ENCODE peak calls at places on chromosomes 4 and X, in eight cellular contexts. B, M, S, P, K, E, W and D are unnamed samples.

GRCh38 chrX:148498067-148498466 is 2.4 kb upstream of the AFF2 start:
- DNase-seq in B (no peak), M (no peak), S (no peak), P (no peak), K (no peak), E (no peak), W (no peak), D (no peak)

GRCh38 chr4:134773497-134774000 is 572.0 kb upstream of the PABPC4L start:
- DNase-seq in B (no peak), M (no peak), S (no peak), P (no peak), K (no peak), E (no peak), W (no peak), D (no peak)

GRCh38 chr4:164396439-164396838 is 357.5 kb upstream of the SMIM31 start:
- DNase-seq in B (no peak), M (no peak), S (no peak), P (no peak), K (no peak), E (no peak), W (no peak), D (no peak)

GRCh38 chrX:16511776-16512400 is 138.1 kb upstream of the S100G start:
- DNase-seq in B (no peak), M (no peak), S (no peak), P (no peak), K (no peak), E (no peak), W (no peak), D (no peak)

GRCh38 chr4:147049940-147050852 is 104.5 kb upstream of the TTC29 start:
- DNase-seq in B (no peak), M (no peak), S (no peak), P (no peak), K (no peak), E (no peak), W (no peak), D (no peak)

GRCh38 chr4:17448689-17449088 is 63.2 kb downstream of the QDPR start:
- DNase-seq in B (no peak), M (peak), S (no peak), P (no peak), K (no peak), E (no peak), W (no peak), D (no peak)

GRCh38 chr4:5923306-5923830 is 30.5 kb upstream of the CRMP1 start:
- DNase-seq in B (no peak), M (no peak), S (no peak), P (no peak), K (no peak), E (no peak), W (no peak), D (no peak)

GRCh38 chrX:151031365-151031975 is 48.3 kb downstream of the HMGB3 start:
- DNase-seq in B (no peak), M (no peak), S (no peak), P (no peak), K (no peak), E (no peak), W (no peak), D (no peak)

GRCh38 chrX:8743126-8743732 is 11.3 kb upstream of the ANOS1 start:
- DNase-seq in B (no peak), M (no peak), S (no peak), P (peak), K (peak), E (peak), W (peak), D (no peak)

GRCh38 chr4:115357767-115358166 is 244.3 kb upstream of the NDST4 start:
- DNase-seq in B (no peak), M (no peak), S (no peak), P (no peak), K (no peak), E (no peak), W (no peak), D (no peak)

GRCh38 chr4:106034205-106034604 is 138.9 kb downstream of the NPNT start:
- DNase-seq in B (no peak), M (no peak), S (no peak), P (no peak), K (no peak), E (no peak), W (no peak), D (no peak)

GRCh38 chrX:118603981-118604380 is 108.4 kb downstream of the DOCK11 start:
- DNase-seq in B (peak), M (no peak), S (peak), P (peak), K (peak), E (peak), W (peak), D (no peak)

GRCh38 chrX:24934279-24934678 is 81.5 kb downstream of the ARX start:
- DNase-seq in B (no peak), M (no peak), S (no peak), P (no peak), K (no peak), E (no peak), W (no peak), D (no peak)

GRCh38 chr4:19983072-19983471 is 268.6 kb upstream of the SLIT2 start:
- DNase-seq in B (no peak), M (no peak), S (no peak), P (no peak), K (no peak), E (no peak), W (no peak), D (no peak)

GRCh38 chrX:108270739-108271396 is 167.4 kb downstream of the COL4A6 start:
- DNase-seq in B (peak), M (no peak), S (no peak), P (no peak), K (no peak), E (no peak), W (peak), D (no peak)

GRCh38 chr4:138310498-138310897 is 68.3 kb upstream of the SLC7A11 start:
- DNase-seq in B (no peak), M (no peak), S (no peak), P (no peak), K (no peak), E (no peak), W (no peak), D (no peak)

GRCh38 chr4:2412885-2413716 is 5.3 kb downstream of the ZFYVE28 start:
- DNase-seq in B (peak), M (peak), S (peak), P (peak), K (peak), E (peak), W (peak), D (peak)
- TF ChIP-seq POLR2AphosphoS5 in B (no peak), M (peak), S (no peak), P (peak), K (peak), E (peak), W (no peak), D (peak)

GRCh38 chrX:109533631-109534030 is 3.0 kb upstream of the NXT2 start:
- DNase-seq in B (no peak), M (no peak), S (no peak), P (no peak), K (no peak), E (no peak), W (no peak), D (no peak)

GRCh38 chrX:109534933-109535332 is 1.7 kb upstream of the NXT2 start:
- DNase-seq in B (no peak), M (no peak), S (no peak), P (no peak), K (no peak), E (no peak), W (no peak), D (no peak)

GRCh38 chrX:109535578-109535977 is 1.1 kb upstream of the NXT2 start:
- DNase-seq in B (no peak), M (peak), S (no peak), P (no peak), K (no peak), E (no peak), W (no peak), D (no peak)

GRCh38 chrX:109537324-109537665 is 651 bp downstream of the NXT2 start:
- DNase-seq in B (no peak), M (peak), S (peak), P (peak), K (no peak), E (peak), W (peak), D (no peak)

DNA sequence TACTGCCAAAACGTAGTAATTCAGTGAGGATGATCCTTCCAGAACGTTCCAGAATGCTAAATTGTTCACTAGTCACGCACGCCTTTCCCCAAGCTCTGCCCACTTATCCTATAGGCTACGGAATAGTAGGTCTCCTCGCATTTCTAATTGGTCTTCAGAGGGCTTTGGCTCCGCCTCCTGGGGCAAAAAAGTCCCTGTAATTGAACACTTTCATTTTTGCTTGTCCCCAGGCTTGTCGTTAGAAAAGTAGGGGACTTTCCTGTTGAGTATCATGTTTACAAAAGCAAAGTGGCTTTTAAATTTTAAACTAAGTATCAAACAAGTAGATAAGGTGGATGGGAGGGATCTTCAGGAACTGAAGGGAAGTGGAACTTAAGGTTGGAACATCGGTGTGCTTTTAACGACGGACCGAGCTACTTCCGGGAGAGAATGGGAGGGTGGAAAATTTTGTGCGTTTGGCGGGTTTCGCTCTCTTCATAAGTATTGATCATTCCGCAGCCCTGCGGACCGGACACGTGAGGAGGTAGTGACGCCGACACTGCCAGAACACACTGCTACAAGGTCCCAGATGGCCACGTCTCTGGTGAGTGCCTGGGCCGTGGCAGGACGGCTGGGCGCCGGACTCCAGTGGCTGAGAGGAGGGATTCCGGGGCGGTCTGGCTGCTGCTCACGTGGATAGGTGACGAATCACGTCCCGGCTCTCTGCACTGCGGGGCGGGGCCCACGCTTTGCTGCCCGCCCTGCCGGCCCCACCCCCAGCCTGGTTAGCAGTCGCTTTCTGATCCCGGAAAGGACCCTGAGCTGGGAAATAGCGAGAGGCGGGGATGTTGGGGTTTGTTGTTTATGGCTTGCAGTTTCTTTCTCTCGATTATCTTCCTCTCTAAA is at the start of gene NXT2:
- DNase-seq in B (peak), M (peak), S (peak), P (peak), K (peak), E (peak), W (peak), D (peak)
- TF ChIP-seq POLR2AphosphoS5 in B (peak), M (peak), S (peak), P (peak), K (peak), E (peak), W (peak), D (peak)

GRCh38 chr4:129098578-129098977 is 2.6 kb downstream of the C4orf33 start:
- DNase-seq in B (no peak), M (no peak), S (no peak), P (no peak), K (peak), E (no peak), W (no peak), D (no peak)

GRCh38 chr4:129094347-129094746 is 1.0 kb upstream of the SCLT1 start:
- DNase-seq in B (no peak), M (no peak), S (no peak), P (no peak), K (no peak), E (no peak), W (no peak), D (no peak)

GRCh38 chr4:129092636-129093172 is 635 bp downstream of the SCLT1 start:
- DNase-seq in B (no peak), M (no peak), S (no peak), P (no peak), K (peak), E (no peak), W (no peak), D (no peak)

GRCh38 chr4:129093173-129093974 is at the start of gene SCLT1:
- DNase-seq in B (peak), M (peak), S (peak), P (peak), K (peak), E (peak), W (peak), D (peak)

GRCh38 chr4:129095811-129096454 is at the start of gene C4orf33:
- DNase-seq in B (peak), M (peak), S (peak), P (peak), K (peak), E (peak), W (peak), D (no peak)
- TF ChIP-seq POLR2AphosphoS5 in B (peak), M (peak), S (peak), P (peak), K (peak), E (peak), W (peak), D (no peak)

DNA sequence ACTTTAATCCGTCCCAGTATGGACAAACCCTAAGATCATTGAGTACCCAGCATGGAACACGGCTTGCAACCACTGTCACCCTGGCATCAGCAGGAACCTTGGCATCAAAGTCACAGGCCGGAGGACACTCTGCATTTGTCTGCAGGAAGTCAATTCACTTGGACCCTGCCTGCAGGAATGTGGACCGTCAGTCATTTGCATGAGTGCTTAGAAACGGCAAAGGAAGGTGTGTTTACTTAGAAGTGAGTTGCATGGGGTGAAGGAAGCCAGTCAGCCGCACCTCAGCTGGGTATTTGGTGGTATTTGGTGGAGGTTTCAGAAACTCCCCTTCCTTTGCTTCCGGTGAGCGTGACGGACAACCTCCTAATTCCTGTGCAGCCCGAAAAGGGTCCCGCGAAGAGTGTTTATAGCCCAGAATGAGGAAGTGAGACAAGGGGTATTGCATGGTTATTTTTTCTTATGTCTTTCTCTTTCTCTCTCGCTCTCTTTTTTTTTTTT is 15.5 kb downstream of the P2RY8 start:
- DNase-seq in B (no peak), M (peak), S (no peak), P (peak), K (no peak), E (no peak), W (no peak), D (peak)
- TF ChIP-seq POLR2AphosphoS5 in B (no peak), M (peak), S (no peak), P (no peak), K (no peak), E (no peak), W (no peak), D (no peak)

DNA sequence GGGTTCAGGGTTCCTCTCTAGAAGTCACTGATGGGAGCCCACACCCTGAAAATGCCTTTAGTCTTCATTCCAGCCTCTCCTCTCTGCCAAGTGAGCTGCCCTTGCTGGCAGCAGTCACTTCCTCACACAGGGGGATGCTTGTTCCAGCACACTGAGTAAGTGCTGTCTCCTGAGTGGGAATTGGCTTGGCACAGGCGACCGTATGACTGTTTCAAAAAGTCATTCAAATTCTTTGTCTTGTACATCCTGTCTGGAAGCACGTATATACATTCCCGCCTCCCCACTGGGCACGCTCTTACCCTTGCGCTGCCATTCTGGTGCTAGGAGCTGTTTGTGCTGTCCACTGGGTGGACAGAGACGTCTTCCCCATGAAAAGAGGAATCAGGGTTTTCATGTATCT is 40.2 kb upstream of the CD99 start:
- DNase-seq in B (no peak), M (no peak), S (no peak), P (no peak), K (no peak), E (no peak), W (no peak), D (no peak)
- TF ChIP-seq POLR2AphosphoS5 in B (no peak), M (no peak), S (no peak), P (no peak), K (no peak), E (no peak), W (no peak), D (no peak)

DNA sequence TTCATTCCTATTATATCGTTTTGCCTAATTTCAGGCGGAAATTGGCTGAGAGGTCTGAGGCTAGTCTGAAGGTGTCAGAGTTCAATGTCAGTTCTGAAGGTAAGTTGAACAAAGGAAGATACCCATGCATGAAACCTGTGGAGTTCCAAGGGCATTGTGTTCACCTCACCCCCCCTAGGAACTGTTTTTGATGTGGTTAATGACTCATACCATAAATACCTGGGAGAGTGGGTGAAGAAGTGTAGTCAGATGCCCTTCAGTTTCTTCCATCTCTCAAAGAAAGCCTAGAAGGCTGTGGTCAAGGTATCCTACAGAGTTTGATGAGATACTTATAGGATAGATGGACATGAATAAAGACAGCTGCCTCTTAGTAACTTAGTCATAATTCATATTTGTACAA is 2.7 kb downstream of the UTP14A start:
- DNase-seq in B (no peak), M (no peak), S (no peak), P (no peak), K (no peak), E (no peak), W (no peak), D (no peak)
- TF ChIP-seq POLR2AphosphoS5 in B (no peak), M (no peak), S (no peak), P (no peak), K (no peak), E (no peak), W (no peak), D (no peak)

GRCh38 chr4:11608992-11609391 is 180.3 kb upstream of the HS3ST1 start:
- DNase-seq in B (no peak), M (no peak), S (no peak), P (no peak), K (no peak), E (no peak), W (no peak), D (no peak)
- TF ChIP-seq POLR2AphosphoS5 in B (no peak), M (no peak), S (no peak), P (no peak), K (no peak), E (no peak), W (no peak), D (no peak)

DNA sequence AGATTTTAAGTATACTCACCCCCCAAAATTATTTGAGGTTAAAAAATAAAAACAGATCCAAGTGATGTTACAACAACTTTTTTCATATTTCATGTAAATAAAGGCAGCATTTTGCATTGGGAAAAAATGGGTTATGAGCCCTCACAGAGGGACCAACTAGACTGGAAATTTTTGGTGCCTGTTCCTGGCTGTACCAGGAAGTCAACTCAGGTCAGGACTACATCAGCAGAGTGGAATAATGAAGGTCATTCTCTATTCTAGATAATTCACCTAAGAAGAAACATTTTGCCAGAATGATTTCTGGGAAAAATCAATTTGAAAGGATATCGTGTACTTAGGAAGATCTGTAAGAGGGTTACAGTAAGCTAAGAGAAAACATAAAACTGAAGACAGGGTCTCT is 66.8 kb downstream of the CORIN start:
- DNase-seq in B (no peak), M (no peak), S (no peak), P (no peak), K (no peak), E (no peak), W (no peak), D (no peak)
- TF ChIP-seq POLR2AphosphoS5 in B (no peak), M (no peak), S (no peak), P (no peak), K (no peak), E (no peak), W (no peak), D (no peak)

DNA sequence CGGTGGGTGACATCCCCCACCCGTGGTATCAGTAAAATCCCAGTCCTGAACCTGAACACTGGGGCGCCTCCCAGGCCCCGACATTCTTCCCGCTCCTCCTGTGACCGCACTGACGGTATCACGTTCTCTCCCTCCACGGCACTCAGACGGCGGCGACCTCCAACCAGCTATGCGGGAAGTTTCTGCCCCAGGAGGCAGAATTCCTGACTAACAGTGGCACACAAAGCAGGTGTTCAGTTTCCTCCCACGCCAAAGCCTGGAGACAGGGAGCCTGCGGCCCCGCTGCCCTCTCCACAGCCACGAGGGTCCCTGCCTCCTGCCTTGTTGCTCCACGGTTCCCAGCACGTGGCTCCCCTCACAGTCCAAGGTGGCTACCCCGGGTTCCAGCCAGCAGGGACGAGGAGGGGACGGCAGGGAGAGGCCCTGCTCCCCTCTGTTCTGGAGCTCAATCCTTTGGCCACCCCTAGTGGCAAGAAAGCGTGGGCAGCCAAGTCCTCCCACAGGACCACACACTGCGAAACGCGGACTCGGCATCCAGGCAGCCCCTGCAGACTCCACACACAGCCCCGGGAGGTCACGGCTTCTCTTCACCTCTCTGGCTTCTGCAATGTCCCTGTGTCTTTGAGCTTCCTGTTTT is 15.2 kb downstream of the CTBP1 start:
- DNase-seq in B (peak), M (no peak), S (no peak), P (no peak), K (no peak), E (no peak), W (no peak), D (no peak)
- TF ChIP-seq POLR2AphosphoS5 in B (no peak), M (no peak), S (no peak), P (no peak), K (no peak), E (no peak), W (no peak), D (no peak)

DNA sequence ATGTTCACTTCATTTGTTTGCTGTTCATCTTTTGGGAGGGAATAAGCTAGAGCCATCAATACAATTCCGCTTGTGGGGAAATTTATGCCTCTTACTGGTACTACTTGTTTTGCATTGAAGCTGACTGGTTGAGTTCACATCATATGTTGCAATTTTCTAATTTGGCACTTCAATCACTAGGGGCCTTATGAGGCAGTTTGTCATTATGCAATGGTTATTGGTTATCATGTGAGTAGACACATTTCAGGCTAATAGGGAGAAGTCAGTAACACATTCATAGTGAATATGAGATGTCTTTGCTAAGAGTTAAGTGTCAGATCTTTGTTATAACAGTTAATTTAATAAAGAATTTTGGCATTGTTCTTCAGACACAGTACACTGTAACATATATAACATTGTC is 5.0 kb downstream of the RPL36A start:
- DNase-seq in B (no peak), M (peak), S (no peak), P (no peak), K (no peak), E (no peak), W (no peak), D (no peak)
- TF ChIP-seq POLR2AphosphoS5 in B (no peak), M (no peak), S (no peak), P (no peak), K (no peak), E (no peak), W (no peak), D (no peak)